ENCODE peak calls at places on chromosomes 3 and 15, in five cellular contexts. A is lung; P is HL-60; U is CD4-positive, CD25-positive, alpha-beta regulatory T cell; M is T-helper 9 cell. E is an unnamed sample.

GRCh38 chr15:69303337-69304175 is 4.8 kb downstream of the PAQR5 start:
- DNase-seq in A (no peak), P (no peak), U (no peak), M (no peak), E (no peak)

GRCh38 chr3:27910456-27910855 is 188.3 kb upstream of the EOMES start:
- DNase-seq in A (no peak), P (no peak), U (no peak), M (no peak), E (no peak)

GRCh38 chr3:66039590-66039887 is 821 bp upstream of the MAGI1 start:
- DNase-seq in A (no peak), P (no peak), U (no peak), M (no peak), E (no peak)

GRCh38 chr15:40456299-40456712 is 14.5 kb upstream of the CHST14 start:
- DNase-seq in A (no peak), P (no peak), U (no peak), M (no peak), E (no peak)

GRCh38 chr3:14988988-14989394 is 41.6 kb downstream of the NR2C2 start:
- DNase-seq in A (no peak), P (peak; percentile 11), U (peak; percentile 2), M (no peak), E (no peak)

GRCh38 chr15:24832282-24832681 is 122.5 kb upstream of the SNRPN start:
- DNase-seq in A (no peak), P (no peak), U (no peak), M (no peak), E (no peak)

GRCh38 chr3:108477511-108478147 is 32.8 kb downstream of the MYH15 start:
- DNase-seq in A (peak; percentile 57), P (peak; percentile 68), U (peak; percentile 58), M (peak; percentile 44), E (no peak)

GRCh38 chr3:121063628-121064027 is 155.6 kb downstream of the STXBP5L start:
- DNase-seq in A (no peak), P (no peak), U (no peak), M (no peak), E (no peak)

GRCh38 chr15:48332642-48333034 is 1.4 kb downstream of the DUT start:
- DNase-seq in A (no peak), P (no peak), U (peak; percentile 19), M (no peak), E (no peak)

GRCh38 chr3:161104561-161105551 is at the start of gene B3GALNT1:
- DNase-seq in A (peak; percentile 56), P (no peak), U (no peak), M (no peak), E (no peak)

GRCh38 chr3:144433006-144433405 is 461.4 kb downstream of the DIPK2A start:
- DNase-seq in A (no peak), P (no peak), U (no peak), M (no peak), E (no peak)

GRCh38 chr15:74320358-74321247 is 46.8 kb downstream of the CYP11A1 start:
- DNase-seq in A (no peak), P (peak; percentile 47), U (no peak), M (peak; percentile 7), E (no peak)

GRCh38 chr15:31371520-31372240 is 45.0 kb downstream of the KLF13 start:
- DNase-seq in A (no peak), P (no peak), U (no peak), M (no peak), E (no peak)

GRCh38 chr15:97023131-97023844 is 692.8 kb downstream of the NR2F2 start:
- DNase-seq in A (no peak), P (no peak), U (no peak), M (no peak), E (no peak)

GRCh38 chr15:70083423-70083822 is 14.3 kb downstream of the TLE3 start:
- DNase-seq in A (no peak), P (no peak), U (no peak), M (no peak), E (no peak)

GRCh38 chr3:110318108-110318507 is 753.5 kb upstream of the NECTIN3 start:
- DNase-seq in A (no peak), P (no peak), U (no peak), M (no peak), E (no peak)

GRCh38 chr15:48424076-48424475 is 92.8 kb downstream of the DUT start:
- DNase-seq in A (no peak), P (no peak), U (no peak), M (no peak), E (no peak)

GRCh38 chr15:80367094-80367493 is 37.1 kb upstream of the ARNT2 start:
- DNase-seq in A (no peak), P (peak; percentile 8), U (no peak), M (no peak), E (no peak)

GRCh38 chr3:142964150-142964498 is 650 bp upstream of the PAQR9 start:
- DNase-seq in A (no peak), P (no peak), U (no peak), M (no peak), E (no peak)

GRCh38 chr15:96345560-96346389 is 15.3 kb downstream of the NR2F2 start:
- DNase-seq in A (peak; percentile 68), P (peak; percentile 68), U (no peak), M (no peak), E (no peak)

GRCh38 chr3:56935821-56936220 is 124.6 kb upstream of the SPATA12 start:
- DNase-seq in A (no peak), P (no peak), U (no peak), M (no peak), E (no peak)

GRCh38 chr3:64685800-64686445 is 1.9 kb downstream of the ADAMTS9 start:
- DNase-seq in A (peak; percentile 93), P (no peak), U (no peak), M (no peak), E (peak; percentile 96)

GRCh38 chr3:25846282-25846681 is 56.4 kb downstream of the OXSM start:
- DNase-seq in A (no peak), P (no peak), U (no peak), M (no peak), E (no peak)

GRCh38 chr3:108383306-108383705 is 87.0 kb downstream of the HHLA2 start:
- DNase-seq in A (no peak), P (no peak), U (no peak), M (no peak), E (no peak)

GRCh38 chr3:22692239-22692638 is 510.9 kb upstream of the UBE2E2 start:
- DNase-seq in A (no peak), P (no peak), U (no peak), M (no peak), E (no peak)

GRCh38 chr15:82307714-82308081 is 41.6 kb downstream of the GOLGA6L10 start:
- DNase-seq in A (no peak), P (no peak), U (no peak), M (no peak), E (peak; percentile 45)

GRCh38 chr3:20225769-20226168 is 39.8 kb upstream of the SGO1 start:
- DNase-seq in A (no peak), P (peak; percentile 13), U (no peak), M (no peak), E (no peak)

GRCh38 chr15:38894260-38894948 is 329.8 kb upstream of the RASGRP1 start:
- DNase-seq in A (no peak), P (no peak), U (no peak), M (no peak), E (no peak)

GRCh38 chr3:59518268-59518667 is 468.4 kb upstream of the CFAP20DC start:
- DNase-seq in A (no peak), P (no peak), U (no peak), M (no peak), E (no peak)

GRCh38 chr15:77720617-77721016 is 87.9 kb upstream of the LINGO1 start:
- DNase-seq in A (no peak), P (no peak), U (no peak), M (no peak), E (no peak)